ENCODE peak calls at places on chromosomes 16 and 17, in seven cellular contexts. L, X, T, Q, A, S and R are unnamed samples.

GRCh38 chr17:57561072-57561861 is 183.8 kb downstream of the CCDC182 start:
- DNase-seq in L (no peak), X (no peak), T (no peak), Q (no peak), A (no peak), S (no peak), R (no peak)

GRCh38 chr17:44007346-44008204 is 3.2 kb downstream of the NAGS start:
- DNase-seq in L (no peak), X (peak), T (no peak), Q (peak), A (no peak), S (peak), R (no peak)

GRCh38 chr16:6382787-6383515 is 949.7 kb upstream of the RBFOX1 start:
- DNase-seq in L (no peak), X (no peak), T (no peak), Q (no peak), A (no peak), S (no peak), R (no peak)

GRCh38 chr17:65173284-65173793 is 36.2 kb downstream of the RGS9 start:
- DNase-seq in L (peak), X (no peak), T (peak), Q (peak), A (peak), S (peak), R (no peak)

GRCh38 chr16:73053379-73054130 is 5.6 kb upstream of the ZFHX3 start:
- DNase-seq in L (no peak), X (no peak), T (no peak), Q (peak), A (peak), S (no peak), R (no peak)

GRCh38 chr17:42283241-42284019 is 4.9 kb upstream of the STAT5A start:
- DNase-seq in L (no peak), X (no peak), T (peak), Q (peak), A (no peak), S (no peak), R (no peak)

GRCh38 chr17:64492481-64493109 is 4.3 kb downstream of the POLG2 start:
- DNase-seq in L (no peak), X (no peak), T (no peak), Q (no peak), A (peak), S (no peak), R (no peak)

GRCh38 chr16:14600164-14600563 is 29.9 kb downstream of the PARN start:
- DNase-seq in L (no peak), X (no peak), T (no peak), Q (no peak), A (peak), S (no peak), R (no peak)

GRCh38 chr16:10950393-10950792 is 6.0 kb downstream of the CLEC16A start:
- DNase-seq in L (no peak), X (no peak), T (no peak), Q (no peak), A (peak), S (no peak), R (no peak)

GRCh38 chr17:56314026-56314425 is 160.8 kb downstream of the ANKFN1 start:
- DNase-seq in L (no peak), X (no peak), T (no peak), Q (no peak), A (no peak), S (no peak), R (no peak)

GRCh38 chr16:80804061-80804450 is 342 bp downstream of the CDYL2 start:
- DNase-seq in L (no peak), X (peak), T (peak), Q (peak), A (peak), S (peak), R (no peak)

GRCh38 chr16:35743101-35743692 is 2283.8 kb downstream of the TP53TG3F start:
- DNase-seq in L (no peak), X (no peak), T (no peak), Q (no peak), A (no peak), S (no peak), R (no peak)

GRCh38 chr16:1287982-1288670 is 21.3 kb upstream of the UBE2I start:
- DNase-seq in L (no peak), X (peak), T (no peak), Q (no peak), A (no peak), S (no peak), R (no peak)

GRCh38 chr17:47701603-47702002 is 7.6 kb downstream of the TBKBP1 start:
- DNase-seq in L (no peak), X (no peak), T (no peak), Q (no peak), A (no peak), S (no peak), R (no peak)

GRCh38 chr17:2883544-2884203 is 87.4 kb downstream of the RAP1GAP2 start:
- DNase-seq in L (no peak), X (peak), T (no peak), Q (no peak), A (no peak), S (no peak), R (no peak)

GRCh38 chr16:76866994-76867393 is 324.0 kb upstream of the MON1B start:
- DNase-seq in L (no peak), X (no peak), T (no peak), Q (no peak), A (no peak), S (no peak), R (no peak)

GRCh38 chr17:37829446-37830142 is 84.7 kb upstream of the HNF1B start:
- DNase-seq in L (no peak), X (no peak), T (no peak), Q (no peak), A (no peak), S (no peak), R (no peak)

GRCh38 chr17:74429604-74430384 is 2.1 kb upstream of the GPRC5C start:
- DNase-seq in L (peak), X (no peak), T (peak), Q (no peak), A (no peak), S (peak), R (no peak)

GRCh38 chr16:49499018-49499785 is 125.6 kb downstream of the C16orf78 start:
- DNase-seq in L (no peak), X (no peak), T (peak), Q (no peak), A (no peak), S (no peak), R (no peak)

GRCh38 chr17:38349097-38349904 is 2.3 kb upstream of the SOCS7 start:
- DNase-seq in L (peak), X (peak), T (peak), Q (peak), A (peak), S (peak), R (peak)

DNA sequence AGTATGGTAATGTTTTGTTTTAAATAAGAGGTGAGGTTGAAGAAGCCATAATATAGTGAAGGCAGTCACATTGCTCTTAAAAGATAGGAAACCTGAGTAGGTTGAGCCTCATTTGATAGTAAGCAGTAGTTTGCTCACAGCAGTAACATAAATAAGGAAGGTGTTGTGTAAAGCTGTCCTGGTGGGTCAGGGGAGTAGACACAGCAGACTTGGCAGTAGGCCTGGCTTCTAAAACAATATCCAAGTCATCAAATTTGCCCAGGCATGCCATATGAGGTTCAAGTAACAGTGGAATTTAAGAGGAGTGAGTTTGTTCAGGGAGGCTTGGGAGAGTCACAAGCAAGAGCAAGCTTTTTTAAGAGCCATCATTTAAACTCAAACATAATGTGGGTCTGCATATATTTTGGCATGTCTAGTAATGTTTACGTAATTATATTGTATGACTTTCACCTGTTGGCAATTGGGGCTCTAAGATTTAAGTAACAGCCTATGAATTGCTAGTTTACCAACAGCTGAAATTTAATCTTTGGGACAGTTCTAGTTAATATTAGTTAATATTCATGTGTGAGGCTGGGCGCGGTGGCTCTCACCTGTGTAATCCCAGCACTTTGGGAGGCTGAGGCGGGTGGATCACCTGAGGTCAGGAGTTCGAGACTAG is 6.6 kb downstream of the NFATC3 start:
- DNase-seq in L (no peak), X (no peak), T (no peak), Q (no peak), A (peak), S (no peak), R (no peak)
- H3K4me3 ChIP-seq in L (no peak), X (no peak), T (no peak), Q (no peak), A (no peak), S (no peak), R (no peak)

GRCh38 chr17:30832438-30832790 is 648 bp downstream of the ATAD5 start:
- DNase-seq in L (no peak), X (no peak), T (no peak), Q (no peak), A (no peak), S (no peak), R (no peak)

GRCh38 chr17:30831257-30831656 is 509 bp upstream of the ATAD5 start:
- DNase-seq in L (no peak), X (no peak), T (no peak), Q (no peak), A (no peak), S (no peak), R (no peak)

GRCh38 chr17:30829022-30829421 is 2.7 kb upstream of the ATAD5 start:
- DNase-seq in L (no peak), X (no peak), T (no peak), Q (no peak), A (no peak), S (no peak), R (no peak)

GRCh38 chr17:30827082-30827481 is 2.6 kb upstream of the CRLF3 start:
- DNase-seq in L (no peak), X (no peak), T (no peak), Q (no peak), A (no peak), S (no peak), R (no peak)

GRCh38 chr17:30831663-30832437 is at the start of gene ATAD5:
- DNase-seq in L (peak), X (peak), T (peak), Q (peak), A (peak), S (peak), R (peak)
- H3K4me3 ChIP-seq in L (peak), X (peak), T (peak), Q (peak), A (peak), S (peak), R (peak)

GRCh38 chr16:2341456-2342447 is 1.2 kb upstream of the ABCA3 start:
- DNase-seq in L (no peak), X (peak), T (peak), Q (peak), A (no peak), S (no peak), R (no peak)
- H3K4me3 ChIP-seq in L (no peak), X (peak), T (no peak), Q (no peak), A (no peak), S (no peak), R (peak)

GRCh38 chr17:1325766-1326165 is 46.3 kb downstream of the TRARG1 start:
- DNase-seq in L (no peak), X (no peak), T (no peak), Q (no peak), A (no peak), S (no peak), R (no peak)

GRCh38 chr17:1323336-1323735 is 43.9 kb downstream of the TRARG1 start:
- DNase-seq in L (no peak), X (no peak), T (no peak), Q (no peak), A (no peak), S (no peak), R (no peak)

GRCh38 chr17:1322469-1322868 is 43.0 kb downstream of the TRARG1 start:
- DNase-seq in L (no peak), X (no peak), T (no peak), Q (no peak), A (no peak), S (no peak), R (no peak)

GRCh38 chr17:1324201-1324750 is 44.8 kb downstream of the TRARG1 start:
- DNase-seq in L (no peak), X (no peak), T (no peak), Q (no peak), A (no peak), S (no peak), R (no peak)

GRCh38 chr17:1322014-1322428 is 42.6 kb downstream of the TRARG1 start:
- DNase-seq in L (no peak), X (no peak), T (no peak), Q (no peak), A (no peak), S (no peak), R (no peak)
- H3K4me3 ChIP-seq in L (no peak), X (no peak), T (no peak), Q (no peak), A (no peak), S (no peak), R (no peak)

GRCh38 chr17:60577147-60577925 is 22.7 kb upstream of the PPM1D start:
- DNase-seq in L (no peak), X (no peak), T (no peak), Q (no peak), A (peak), S (peak), R (no peak)
- H3K4me3 ChIP-seq in L (peak), X (peak), T (peak), Q (peak), A (peak), S (peak), R (peak)

GRCh38 chr17:17822189-17822978 is 14.4 kb downstream of the SREBF1 start:
- DNase-seq in L (peak), X (peak), T (no peak), Q (no peak), A (peak), S (peak), R (no peak)
- H3K4me3 ChIP-seq in L (no peak), X (peak), T (peak), Q (no peak), A (peak), S (peak), R (peak)

DNA sequence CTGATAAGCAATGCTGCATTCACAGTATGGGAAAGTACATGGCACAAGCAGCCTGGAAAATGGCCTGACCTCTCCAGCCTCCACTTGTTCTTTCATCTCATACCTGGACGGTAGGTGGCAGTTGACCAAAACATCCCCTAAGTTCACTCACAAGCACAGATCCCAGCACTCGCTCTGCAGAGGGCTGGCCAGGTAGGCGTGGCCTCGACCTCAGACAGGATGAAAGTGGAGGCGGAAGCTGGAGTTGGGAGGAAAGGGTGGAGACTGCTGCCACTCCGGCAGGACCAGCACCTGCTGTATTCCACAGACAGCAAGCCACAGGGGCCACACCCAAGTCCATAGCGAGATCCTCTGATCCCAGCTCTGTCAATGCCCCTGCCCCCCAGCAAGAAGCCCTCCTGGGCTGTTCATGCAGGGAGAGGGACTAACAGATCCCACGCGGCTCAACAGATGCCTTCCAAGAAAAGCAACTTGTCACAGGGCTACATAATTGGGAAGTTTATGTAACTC is 31.3 kb downstream of the ZCCHC14 start:
- DNase-seq in L (peak), X (peak), T (peak), Q (no peak), A (peak), S (peak), R (peak)
- H3K4me3 ChIP-seq in L (no peak), X (peak), T (no peak), Q (no peak), A (no peak), S (no peak), R (peak)

DNA sequence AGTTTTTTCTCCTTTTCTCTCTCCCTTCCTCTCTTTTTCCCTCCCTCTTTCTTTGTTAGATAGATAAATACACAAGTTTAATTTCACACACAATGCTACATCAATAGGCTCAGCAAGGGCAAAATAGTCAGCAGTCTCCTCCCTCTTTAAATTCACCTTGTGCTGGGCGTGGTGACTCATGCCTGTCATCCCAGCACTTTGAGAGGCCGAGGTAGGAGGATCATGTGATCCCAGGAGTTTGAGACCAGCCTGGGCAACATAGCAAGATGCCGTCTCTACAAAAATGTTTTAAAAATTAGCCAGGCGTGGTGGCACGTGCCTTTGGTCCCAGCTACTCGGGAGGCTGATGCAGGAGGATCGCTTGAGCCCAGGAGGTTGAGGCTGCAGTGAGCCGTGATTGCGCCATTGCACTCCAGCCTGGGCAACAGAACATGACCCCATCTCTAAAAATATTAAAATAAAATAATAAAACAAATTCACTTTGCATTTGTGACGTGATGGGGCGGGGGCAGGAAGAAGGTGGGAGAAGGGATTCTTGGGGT is 27.4 kb downstream of the IL21R start:
- DNase-seq in L (no peak), X (no peak), T (peak), Q (no peak), A (no peak), S (peak), R (no peak)
- H3K4me3 ChIP-seq in L (no peak), X (no peak), T (no peak), Q (no peak), A (no peak), S (no peak), R (no peak)

DNA sequence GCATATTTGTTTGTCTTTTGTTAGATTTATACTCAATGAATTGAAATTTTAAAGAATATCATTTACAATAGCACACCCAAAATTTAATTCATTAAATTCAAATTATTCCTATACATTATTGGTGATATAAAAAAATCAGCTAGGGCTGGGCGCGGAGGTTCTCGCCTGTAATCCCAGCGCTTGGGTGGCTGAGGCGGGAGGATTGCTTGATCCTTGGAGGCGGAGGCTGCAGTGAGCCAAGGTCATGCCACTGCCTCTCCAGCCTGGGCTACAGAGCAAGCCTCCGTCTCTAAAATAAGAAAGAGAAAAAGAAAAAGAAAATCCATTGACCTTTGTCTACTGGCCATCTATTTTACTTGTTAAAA is 4.5 kb upstream of the PRDM7 start:
- DNase-seq in L (no peak), X (no peak), T (no peak), Q (no peak), A (no peak), S (no peak), R (no peak)
- H3K4me3 ChIP-seq in L (no peak), X (no peak), T (peak), Q (no peak), A (no peak), S (no peak), R (no peak)